ENCODE peak calls at places on chromosomes 13 and 19, in nine cellular contexts. T is activated CD8-positive, alpha-beta T cell treated with anti-CD3 and anti-CD28 coated beads for 36 hours; I is colonic mucosa; A is nephron progenitor cell; U is heart left ventricle; O is fibroblast of lung; Q is activated CD4-positive, CD25-positive, alpha-beta regulatory T cell; M is endodermal cell; Z is EH. P is an unnamed sample.

GRCh38 chr13:19601749-19602725 is 31.4 kb upstream of the MPHOSPH8 start:
- DNase-seq in T (peak), I (peak), Z (peak), Q (no peak), U (peak), M (peak), A (peak), O (peak), P (no peak)

GRCh38 chr19:48393559-48394330 is at the start of gene GRIN2D:
- DNase-seq in O (peak), A (peak), T (peak), I (no peak), Q (no peak), M (peak), U (no peak), Z (peak), P (no peak)

GRCh38 chr19:44653977-44654784 is 10.5 kb downstream of the PVR start:
- DNase-seq in U (peak), M (peak), A (peak), Z (peak), I (peak), Q (peak), O (peak), T (peak), P (peak)

GRCh38 chr19:41734156-41734555 is 21.2 kb upstream of the CEACAM6 start:
- DNase-seq in M (no peak), I (no peak), O (no peak), Q (no peak), A (no peak), U (no peak), Z (no peak), T (no peak), P (no peak)

GRCh38 chr13:104015646-104016396 is 949.6 kb upstream of the SLC10A2 start:
- DNase-seq in A (no peak), U (no peak), Q (no peak), T (no peak), Z (no peak), M (no peak), I (no peak), O (peak), P (no peak)

GRCh38 chr19:49712397-49712859 is 21.5 kb downstream of the CPT1C start:
- DNase-seq in M (peak), A (peak), I (peak), U (peak), T (no peak), O (peak), Z (peak), Q (no peak), P (no peak)

GRCh38 chr19:49758292-49758691 is 4.8 kb downstream of the TSKS start:
- DNase-seq in U (no peak), A (no peak), Q (no peak), I (no peak), Z (peak), T (no peak), M (peak), O (peak), P (no peak)

GRCh38 chr19:15161028-15161984 is 39.5 kb downstream of the NOTCH3 start:
- DNase-seq in Q (no peak), A (peak), I (no peak), U (no peak), M (no peak), Z (peak), T (no peak), O (no peak), P (no peak)

GRCh38 chr13:19864339-19865309 is 1.2 kb upstream of the ZMYM5 start:
- DNase-seq in T (peak), M (peak), Z (peak), Q (peak), A (peak), O (peak), I (peak), U (peak), P (peak)

P was measured in mucosa of gallbladder.